ENCODE peak calls at places on chromosomes 16 and 17, in four cellular contexts. R is WTC11, A is endothelial cell, B is amniotic epithelial cell. Q is an unnamed sample.

GRCh38 chr17:80599546-80600305 is 55.1 kb downstream of the RPTOR start:
- DNase-seq in R (no peak), B (peak), A (no peak), Q (no peak)

GRCh38 chr17:66848496-66848895 is 13.6 kb downstream of the CACNG5 start:
- DNase-seq in B (no peak), A (no peak), R (no peak), Q (no peak)

GRCh38 chr17:2709173-2709661 is 2.3 kb downstream of the CLUH start:
- DNase-seq in R (no peak), B (no peak), A (no peak), Q (no peak)

GRCh38 chr17:18038149-18038850 is 668 bp downstream of the ATPAF2 start:
- DNase-seq in A (no peak), R (no peak), B (no peak), Q (no peak)

GRCh38 chr17:29063992-29064391 is 21.1 kb downstream of the PIPOX start:
- DNase-seq in A (no peak), R (no peak), B (no peak), Q (no peak)

GRCh38 chr17:59907467-59907866 is 14.5 kb downstream of the RPS6KB1 start:
- DNase-seq in R (no peak), B (no peak), A (no peak), Q (no peak)

GRCh38 chr17:45430738-45431530 is 1.7 kb downstream of the ARHGAP27 start:
- DNase-seq in R (peak), A (no peak), B (no peak), Q (peak)

GRCh38 chr16:56539667-56540066 is 19.8 kb upstream of the BBS2 start:
- DNase-seq in A (no peak), B (no peak), R (no peak), Q (no peak)

GRCh38 chr17:10171581-10171981 is 26.8 kb downstream of the GAS7 start:
- DNase-seq in R (no peak), A (no peak), B (peak), Q (peak)

GRCh38 chr16:73956592-73957495 is 339.8 kb upstream of the PSMD7 start:
- DNase-seq in B (peak), R (peak), A (peak), Q (peak)

GRCh38 chr17:82559779-82560642 is 40.5 kb downstream of the FOXK2 start:
- DNase-seq in A (no peak), R (no peak), B (no peak), Q (no peak)

GRCh38 chr17:38761612-38762011 is 9.1 kb downstream of the PSMB3 start:
- DNase-seq in R (peak), A (peak), B (peak), Q (peak)

GRCh38 chr17:65230040-65230439 is 92.9 kb downstream of the RGS9 start:
- DNase-seq in R (no peak), A (no peak), B (no peak), Q (no peak)

GRCh38 chr17:27603870-27604794 is 26.9 kb upstream of the LGALS9 start:
- DNase-seq in R (no peak), A (no peak), B (no peak), Q (no peak)

GRCh38 chr16:3793161-3793576 is 75.8 kb upstream of the TRAP1 start:
- DNase-seq in R (no peak), A (no peak), B (no peak), Q (peak)

GRCh38 chr17:3916013-3916696 is at the start of gene P2RX1:
- DNase-seq in B (peak), R (no peak), A (no peak), Q (no peak)

GRCh38 chr17:519450-520212 is 167.0 kb upstream of the RPH3AL start:
- DNase-seq in A (no peak), R (no peak), B (no peak), Q (no peak)

GRCh38 chr16:66900721-66901441 is 17.8 kb downstream of the CDH16 start:
- DNase-seq in B (no peak), R (no peak), A (no peak), Q (no peak)

GRCh38 chr17:68861602-68862001 is 93.6 kb downstream of the ABCA8 start:
- DNase-seq in R (no peak), B (no peak), A (no peak), Q (no peak)

GRCh38 chr16:71526111-71526998 is at the start of gene CHST4:
- DNase-seq in B (peak), R (peak), A (peak), Q (peak)

GRCh38 chr16:70161350-70161749 is 12.2 kb upstream of the CLEC18C start:
- DNase-seq in R (no peak), B (no peak), A (no peak), Q (no peak)

GRCh38 chr16:56547949-56548567 is 16.8 kb upstream of the MT4 start:
- DNase-seq in B (peak), A (no peak), R (no peak), Q (no peak)

GRCh38 chr17:28230011-28230410 is 89.0 kb upstream of the TMEM97 start:
- DNase-seq in R (no peak), A (no peak), B (no peak), Q (no peak)

GRCh38 chr16:51146256-51146924 is 4.7 kb downstream of the SALL1 start:
- DNase-seq in A (no peak), B (peak), R (no peak), Q (peak)

GRCh38 chr16:66905633-66906539 is 12.8 kb downstream of the CDH16 start:
- DNase-seq in R (peak), B (peak), A (no peak), Q (peak)

GRCh38 chr17:50916026-50916707 is 50.0 kb upstream of the TOB1 start:
- DNase-seq in R (no peak), B (no peak), A (no peak), Q (no peak)

Q was measured in cardiac muscle cell.